ENCODE peak calls at places on chromosomes 6 and 20, in nine cellular contexts. One of them, this sample, is unnamed.

GRCh38 chr6:26483727-26484126 is 16.4 kb upstream of the BTN1A1 start:
- DNase-seq in IMR-90: no peak
- DNase-seq in activated CD8-positive, alpha-beta T cell treated with anti-CD3 and anti-CD28 coated beads for 36 hours: no peak
- DNase-seq in heart right ventricle: no peak
- DNase-seq in activated CD8-positive, alpha-beta memory T cell treated with anti-CD3 and anti-CD28 coated beads for 1 hour: no peak
- DNase-seq in GM12865: no peak
- DNase-seq in psoas muscle: no peak
- DNase-seq in activated CD4-positive, alpha-beta T cell treated with anti-CD3 and anti-CD28 coated beads, Interleukin-2, amount 50 U/mL, for 24 hours: no peak
- DNase-seq in LHCN-M2: no peak
- DNase-seq in this sample: no peak

GRCh38 chr6:31588871-31589650 is 3.0 kb downstream of the LST1 start:
- DNase-seq in activated CD8-positive, alpha-beta T cell treated with anti-CD3 and anti-CD28 coated beads for 36 hours: no peak
- DNase-seq in LHCN-M2: peak
- DNase-seq in GM12865: no peak
- DNase-seq in activated CD8-positive, alpha-beta memory T cell treated with anti-CD3 and anti-CD28 coated beads for 1 hour: no peak
- DNase-seq in psoas muscle: no peak
- DNase-seq in IMR-90: no peak
- DNase-seq in activated CD4-positive, alpha-beta T cell treated with anti-CD3 and anti-CD28 coated beads, Interleukin-2, amount 50 U/mL, for 24 hours: no peak
- DNase-seq in heart right ventricle: no peak
- DNase-seq in this sample: no peak

GRCh38 chr20:64254571-64255360 is 782 bp upstream of the PCMTD2 start:
- DNase-seq in IMR-90: no peak
- DNase-seq in activated CD8-positive, alpha-beta memory T cell treated with anti-CD3 and anti-CD28 coated beads for 1 hour: no peak
- DNase-seq in heart right ventricle: no peak
- DNase-seq in activated CD8-positive, alpha-beta T cell treated with anti-CD3 and anti-CD28 coated beads for 36 hours: no peak
- DNase-seq in activated CD4-positive, alpha-beta T cell treated with anti-CD3 and anti-CD28 coated beads, Interleukin-2, amount 50 U/mL, for 24 hours: no peak
- DNase-seq in psoas muscle: no peak
- DNase-seq in GM12865: peak
- DNase-seq in LHCN-M2: no peak
- DNase-seq in this sample: no peak

GRCh38 chr6:153031335-153031955 is 28.9 kb upstream of the MTRF1L start:
- DNase-seq in activated CD8-positive, alpha-beta T cell treated with anti-CD3 and anti-CD28 coated beads for 36 hours: no peak
- DNase-seq in psoas muscle: no peak
- DNase-seq in activated CD8-positive, alpha-beta memory T cell treated with anti-CD3 and anti-CD28 coated beads for 1 hour: no peak
- DNase-seq in LHCN-M2: no peak
- DNase-seq in heart right ventricle: no peak
- DNase-seq in GM12865: no peak
- DNase-seq in activated CD4-positive, alpha-beta T cell treated with anti-CD3 and anti-CD28 coated beads, Interleukin-2, amount 50 U/mL, for 24 hours: no peak
- DNase-seq in IMR-90: peak
- DNase-seq in this sample: no peak

GRCh38 chr20:63004607-63005211 is 2.1 kb downstream of the BHLHE23 start:
- DNase-seq in activated CD4-positive, alpha-beta T cell treated with anti-CD3 and anti-CD28 coated beads, Interleukin-2, amount 50 U/mL, for 24 hours: no peak
- DNase-seq in IMR-90: no peak
- DNase-seq in psoas muscle: no peak
- DNase-seq in heart right ventricle: no peak
- DNase-seq in activated CD8-positive, alpha-beta memory T cell treated with anti-CD3 and anti-CD28 coated beads for 1 hour: no peak
- DNase-seq in LHCN-M2: no peak
- DNase-seq in GM12865: no peak
- DNase-seq in activated CD8-positive, alpha-beta T cell treated with anti-CD3 and anti-CD28 coated beads for 36 hours: no peak
- DNase-seq in this sample: no peak

GRCh38 chr20:39885975-39886649 is 802.9 kb downstream of the MAFB start:
- DNase-seq in LHCN-M2: peak
- DNase-seq in activated CD8-positive, alpha-beta T cell treated with anti-CD3 and anti-CD28 coated beads for 36 hours: peak
- DNase-seq in psoas muscle: peak
- DNase-seq in GM12865: peak
- DNase-seq in heart right ventricle: peak
- DNase-seq in activated CD4-positive, alpha-beta T cell treated with anti-CD3 and anti-CD28 coated beads, Interleukin-2, amount 50 U/mL, for 24 hours: no peak
- DNase-seq in IMR-90: peak
- DNase-seq in activated CD8-positive, alpha-beta memory T cell treated with anti-CD3 and anti-CD28 coated beads for 1 hour: no peak
- DNase-seq in this sample: peak

GRCh38 chr6:83873869-83874268 is 14.4 kb downstream of the CYB5R4 start:
- DNase-seq in heart right ventricle: no peak
- DNase-seq in psoas muscle: no peak
- DNase-seq in GM12865: no peak
- DNase-seq in LHCN-M2: no peak
- DNase-seq in activated CD4-positive, alpha-beta T cell treated with anti-CD3 and anti-CD28 coated beads, Interleukin-2, amount 50 U/mL, for 24 hours: no peak
- DNase-seq in activated CD8-positive, alpha-beta T cell treated with anti-CD3 and anti-CD28 coated beads for 36 hours: no peak
- DNase-seq in activated CD8-positive, alpha-beta memory T cell treated with anti-CD3 and anti-CD28 coated beads for 1 hour: no peak
- DNase-seq in IMR-90: no peak
- DNase-seq in this sample: no peak

GRCh38 chr6:73519943-73520687 is 717 bp downstream of the EEF1A1 start:
- DNase-seq in heart right ventricle: peak
- DNase-seq in LHCN-M2: peak
- DNase-seq in activated CD8-positive, alpha-beta T cell treated with anti-CD3 and anti-CD28 coated beads for 36 hours: peak
- DNase-seq in activated CD8-positive, alpha-beta memory T cell treated with anti-CD3 and anti-CD28 coated beads for 1 hour: peak
- DNase-seq in GM12865: peak
- DNase-seq in activated CD4-positive, alpha-beta T cell treated with anti-CD3 and anti-CD28 coated beads, Interleukin-2, amount 50 U/mL, for 24 hours: peak
- DNase-seq in psoas muscle: peak
- DNase-seq in IMR-90: peak
- DNase-seq in this sample: peak

GRCh38 chr6:28586273-28586672 is 60.6 kb downstream of the GPX5 start:
- DNase-seq in IMR-90: no peak
- DNase-seq in activated CD8-positive, alpha-beta memory T cell treated with anti-CD3 and anti-CD28 coated beads for 1 hour: no peak
- DNase-seq in GM12865: no peak
- DNase-seq in psoas muscle: no peak
- DNase-seq in activated CD4-positive, alpha-beta T cell treated with anti-CD3 and anti-CD28 coated beads, Interleukin-2, amount 50 U/mL, for 24 hours: no peak
- DNase-seq in activated CD8-positive, alpha-beta T cell treated with anti-CD3 and anti-CD28 coated beads for 36 hours: no peak
- DNase-seq in LHCN-M2: no peak
- DNase-seq in heart right ventricle: no peak
- DNase-seq in this sample: no peak

GRCh38 chr6:91437295-91437694 is 850.4 kb upstream of the MAP3K7 start:
- DNase-seq in heart right ventricle: no peak
- DNase-seq in LHCN-M2: no peak
- DNase-seq in activated CD8-positive, alpha-beta memory T cell treated with anti-CD3 and anti-CD28 coated beads for 1 hour: no peak
- DNase-seq in activated CD8-positive, alpha-beta T cell treated with anti-CD3 and anti-CD28 coated beads for 36 hours: no peak
- DNase-seq in activated CD4-positive, alpha-beta T cell treated with anti-CD3 and anti-CD28 coated beads, Interleukin-2, amount 50 U/mL, for 24 hours: no peak
- DNase-seq in IMR-90: no peak
- DNase-seq in GM12865: no peak
- DNase-seq in psoas muscle: no peak
- DNase-seq in this sample: no peak

GRCh38 chr6:124463271-124463670 is 499.0 kb upstream of the RNF217 start:
- DNase-seq in activated CD8-positive, alpha-beta T cell treated with anti-CD3 and anti-CD28 coated beads for 36 hours: no peak
- DNase-seq in IMR-90: no peak
- DNase-seq in GM12865: no peak
- DNase-seq in activated CD8-positive, alpha-beta memory T cell treated with anti-CD3 and anti-CD28 coated beads for 1 hour: no peak
- DNase-seq in LHCN-M2: no peak
- DNase-seq in activated CD4-positive, alpha-beta T cell treated with anti-CD3 and anti-CD28 coated beads, Interleukin-2, amount 50 U/mL, for 24 hours: no peak
- DNase-seq in psoas muscle: no peak
- DNase-seq in heart right ventricle: no peak
- DNase-seq in this sample: no peak

GRCh38 chr6:4953440-4953839 is 50.4 kb downstream of the RPP40 start:
- DNase-seq in activated CD4-positive, alpha-beta T cell treated with anti-CD3 and anti-CD28 coated beads, Interleukin-2, amount 50 U/mL, for 24 hours: no peak
- DNase-seq in IMR-90: no peak
- DNase-seq in GM12865: no peak
- DNase-seq in heart right ventricle: no peak
- DNase-seq in activated CD8-positive, alpha-beta T cell treated with anti-CD3 and anti-CD28 coated beads for 36 hours: no peak
- DNase-seq in activated CD8-positive, alpha-beta memory T cell treated with anti-CD3 and anti-CD28 coated beads for 1 hour: no peak
- DNase-seq in LHCN-M2: no peak
- DNase-seq in psoas muscle: no peak
- DNase-seq in this sample: no peak

GRCh38 chr6:166905505-166906134 is 50.7 kb downstream of the RNASET2 start:
- DNase-seq in LHCN-M2: no peak
- DNase-seq in activated CD8-positive, alpha-beta T cell treated with anti-CD3 and anti-CD28 coated beads for 36 hours: no peak
- DNase-seq in GM12865: no peak
- DNase-seq in IMR-90: no peak
- DNase-seq in heart right ventricle: no peak
- DNase-seq in activated CD8-positive, alpha-beta memory T cell treated with anti-CD3 and anti-CD28 coated beads for 1 hour: no peak
- DNase-seq in psoas muscle: no peak
- DNase-seq in activated CD4-positive, alpha-beta T cell treated with anti-CD3 and anti-CD28 coated beads, Interleukin-2, amount 50 U/mL, for 24 hours: no peak
- DNase-seq in this sample: no peak

GRCh38 chr6:90343581-90343980 is 46.9 kb upstream of the BACH2 start:
- DNase-seq in heart right ventricle: no peak
- DNase-seq in activated CD8-positive, alpha-beta T cell treated with anti-CD3 and anti-CD28 coated beads for 36 hours: no peak
- DNase-seq in activated CD4-positive, alpha-beta T cell treated with anti-CD3 and anti-CD28 coated beads, Interleukin-2, amount 50 U/mL, for 24 hours: no peak
- DNase-seq in IMR-90: peak
- DNase-seq in psoas muscle: no peak
- DNase-seq in activated CD8-positive, alpha-beta memory T cell treated with anti-CD3 and anti-CD28 coated beads for 1 hour: no peak
- DNase-seq in LHCN-M2: peak
- DNase-seq in GM12865: no peak
- DNase-seq in this sample: no peak

GRCh38 chr6:167300902-167301425 is 9.8 kb downstream of the UNC93A start:
- DNase-seq in activated CD8-positive, alpha-beta memory T cell treated with anti-CD3 and anti-CD28 coated beads for 1 hour: no peak
- DNase-seq in LHCN-M2: no peak
- DNase-seq in IMR-90: no peak
- DNase-seq in GM12865: no peak
- DNase-seq in psoas muscle: no peak
- DNase-seq in heart right ventricle: no peak
- DNase-seq in activated CD4-positive, alpha-beta T cell treated with anti-CD3 and anti-CD28 coated beads, Interleukin-2, amount 50 U/mL, for 24 hours: no peak
- DNase-seq in activated CD8-positive, alpha-beta T cell treated with anti-CD3 and anti-CD28 coated beads for 36 hours: no peak
- DNase-seq in this sample: no peak

GRCh38 chr20:58086763-58087566 is 141.5 kb downstream of the ANKRD60 start:
- DNase-seq in GM12865: peak
- DNase-seq in LHCN-M2: peak
- DNase-seq in activated CD4-positive, alpha-beta T cell treated with anti-CD3 and anti-CD28 coated beads, Interleukin-2, amount 50 U/mL, for 24 hours: no peak
- DNase-seq in heart right ventricle: no peak
- DNase-seq in activated CD8-positive, alpha-beta memory T cell treated with anti-CD3 and anti-CD28 coated beads for 1 hour: no peak
- DNase-seq in psoas muscle: no peak
- DNase-seq in IMR-90: peak
- DNase-seq in activated CD8-positive, alpha-beta T cell treated with anti-CD3 and anti-CD28 coated beads for 36 hours: peak
- DNase-seq in this sample: peak

GRCh38 chr20:6715350-6716063 is 52.0 kb upstream of the BMP2 start:
- DNase-seq in activated CD8-positive, alpha-beta T cell treated with anti-CD3 and anti-CD28 coated beads for 36 hours: no peak
- DNase-seq in activated CD4-positive, alpha-beta T cell treated with anti-CD3 and anti-CD28 coated beads, Interleukin-2, amount 50 U/mL, for 24 hours: no peak
- DNase-seq in heart right ventricle: no peak
- DNase-seq in activated CD8-positive, alpha-beta memory T cell treated with anti-CD3 and anti-CD28 coated beads for 1 hour: no peak
- DNase-seq in GM12865: no peak
- DNase-seq in LHCN-M2: no peak
- DNase-seq in IMR-90: no peak
- DNase-seq in psoas muscle: no peak
- DNase-seq in this sample: no peak

GRCh38 chr20:40687384-40688128 is 1.5 kb downstream of the MAFB start:
- DNase-seq in psoas muscle: peak
- DNase-seq in GM12865: no peak
- DNase-seq in heart right ventricle: peak
- DNase-seq in activated CD8-positive, alpha-beta T cell treated with anti-CD3 and anti-CD28 coated beads for 36 hours: no peak
- DNase-seq in IMR-90: no peak
- DNase-seq in activated CD4-positive, alpha-beta T cell treated with anti-CD3 and anti-CD28 coated beads, Interleukin-2, amount 50 U/mL, for 24 hours: no peak
- DNase-seq in LHCN-M2: no peak
- DNase-seq in activated CD8-positive, alpha-beta memory T cell treated with anti-CD3 and anti-CD28 coated beads for 1 hour: no peak
- DNase-seq in this sample: peak

GRCh38 chr20:33733654-33734576 is 2.1 kb downstream of the ZNF341 start:
- DNase-seq in heart right ventricle: no peak
- DNase-seq in GM12865: peak
- DNase-seq in activated CD4-positive, alpha-beta T cell treated with anti-CD3 and anti-CD28 coated beads, Interleukin-2, amount 50 U/mL, for 24 hours: no peak
- DNase-seq in LHCN-M2: peak
- DNase-seq in psoas muscle: no peak
- DNase-seq in activated CD8-positive, alpha-beta memory T cell treated with anti-CD3 and anti-CD28 coated beads for 1 hour: no peak
- DNase-seq in IMR-90: peak
- DNase-seq in activated CD8-positive, alpha-beta T cell treated with anti-CD3 and anti-CD28 coated beads for 36 hours: no peak
- DNase-seq in this sample: no peak

GRCh38 chr6:143110572-143110971 is 49.9 kb downstream of the AIG1 start:
- DNase-seq in IMR-90: peak
- DNase-seq in activated CD8-positive, alpha-beta memory T cell treated with anti-CD3 and anti-CD28 coated beads for 1 hour: no peak
- DNase-seq in GM12865: no peak
- DNase-seq in heart right ventricle: no peak
- DNase-seq in psoas muscle: no peak
- DNase-seq in LHCN-M2: no peak
- DNase-seq in activated CD8-positive, alpha-beta T cell treated with anti-CD3 and anti-CD28 coated beads for 36 hours: no peak
- DNase-seq in activated CD4-positive, alpha-beta T cell treated with anti-CD3 and anti-CD28 coated beads, Interleukin-2, amount 50 U/mL, for 24 hours: no peak
- DNase-seq in this sample: no peak

GRCh38 chr20:63219866-63220521 is 4.1 kb upstream of the YTHDF1 start:
- DNase-seq in activated CD4-positive, alpha-beta T cell treated with anti-CD3 and anti-CD28 coated beads, Interleukin-2, amount 50 U/mL, for 24 hours: no peak
- DNase-seq in heart right ventricle: no peak
- DNase-seq in activated CD8-positive, alpha-beta T cell treated with anti-CD3 and anti-CD28 coated beads for 36 hours: no peak
- DNase-seq in LHCN-M2: no peak
- DNase-seq in GM12865: no peak
- DNase-seq in activated CD8-positive, alpha-beta memory T cell treated with anti-CD3 and anti-CD28 coated beads for 1 hour: no peak
- DNase-seq in IMR-90: no peak
- DNase-seq in psoas muscle: no peak
- DNase-seq in this sample: no peak

GRCh38 chr20:13338999-13339411 is 117.9 kb downstream of the ISM1 start:
- DNase-seq in activated CD8-positive, alpha-beta memory T cell treated with anti-CD3 and anti-CD28 coated beads for 1 hour: no peak
- DNase-seq in IMR-90: no peak
- DNase-seq in activated CD4-positive, alpha-beta T cell treated with anti-CD3 and anti-CD28 coated beads, Interleukin-2, amount 50 U/mL, for 24 hours: no peak
- DNase-seq in LHCN-M2: no peak
- DNase-seq in psoas muscle: no peak
- DNase-seq in GM12865: no peak
- DNase-seq in heart right ventricle: no peak
- DNase-seq in activated CD8-positive, alpha-beta T cell treated with anti-CD3 and anti-CD28 coated beads for 36 hours: no peak
- DNase-seq in this sample: no peak

GRCh38 chr6:70547313-70547712 is 19.4 kb upstream of the SDHAF4 start:
- DNase-seq in activated CD4-positive, alpha-beta T cell treated with anti-CD3 and anti-CD28 coated beads, Interleukin-2, amount 50 U/mL, for 24 hours: no peak
- DNase-seq in psoas muscle: no peak
- DNase-seq in GM12865: no peak
- DNase-seq in activated CD8-positive, alpha-beta memory T cell treated with anti-CD3 and anti-CD28 coated beads for 1 hour: no peak
- DNase-seq in LHCN-M2: peak
- DNase-seq in activated CD8-positive, alpha-beta T cell treated with anti-CD3 and anti-CD28 coated beads for 36 hours: no peak
- DNase-seq in IMR-90: peak
- DNase-seq in heart right ventricle: no peak
- DNase-seq in this sample: no peak

GRCh38 chr6:32879691-32880090 is 25.7 kb downstream of the PSMB9 start:
- DNase-seq in LHCN-M2: no peak
- DNase-seq in GM12865: no peak
- DNase-seq in psoas muscle: peak
- DNase-seq in activated CD8-positive, alpha-beta T cell treated with anti-CD3 and anti-CD28 coated beads for 36 hours: no peak
- DNase-seq in activated CD8-positive, alpha-beta memory T cell treated with anti-CD3 and anti-CD28 coated beads for 1 hour: no peak
- DNase-seq in heart right ventricle: no peak
- DNase-seq in IMR-90: no peak
- DNase-seq in activated CD4-positive, alpha-beta T cell treated with anti-CD3 and anti-CD28 coated beads, Interleukin-2, amount 50 U/mL, for 24 hours: no peak
- DNase-seq in this sample: no peak

GRCh38 chr6:169725270-169726048 is 1.2 kb upstream of the PHF10 start:
- DNase-seq in activated CD8-positive, alpha-beta T cell treated with anti-CD3 and anti-CD28 coated beads for 36 hours: peak
- DNase-seq in LHCN-M2: peak
- DNase-seq in activated CD4-positive, alpha-beta T cell treated with anti-CD3 and anti-CD28 coated beads, Interleukin-2, amount 50 U/mL, for 24 hours: no peak
- DNase-seq in heart right ventricle: peak
- DNase-seq in IMR-90: peak
- DNase-seq in activated CD8-positive, alpha-beta memory T cell treated with anti-CD3 and anti-CD28 coated beads for 1 hour: no peak
- DNase-seq in psoas muscle: peak
- DNase-seq in GM12865: peak
- DNase-seq in this sample: peak

GRCh38 chr6:73929421-73929820 is 233.4 kb downstream of the CD109 start:
- DNase-seq in LHCN-M2: no peak
- DNase-seq in activated CD8-positive, alpha-beta memory T cell treated with anti-CD3 and anti-CD28 coated beads for 1 hour: no peak
- DNase-seq in heart right ventricle: no peak
- DNase-seq in IMR-90: peak
- DNase-seq in psoas muscle: no peak
- DNase-seq in activated CD4-positive, alpha-beta T cell treated with anti-CD3 and anti-CD28 coated beads, Interleukin-2, amount 50 U/mL, for 24 hours: no peak
- DNase-seq in GM12865: no peak
- DNase-seq in activated CD8-positive, alpha-beta T cell treated with anti-CD3 and anti-CD28 coated beads for 36 hours: no peak
- DNase-seq in this sample: no peak

GRCh38 chr20:38407321-38407720 is 27.8 kb downstream of the SNHG17 start:
- DNase-seq in heart right ventricle: peak
- DNase-seq in LHCN-M2: no peak
- DNase-seq in activated CD8-positive, alpha-beta memory T cell treated with anti-CD3 and anti-CD28 coated beads for 1 hour: no peak
- DNase-seq in GM12865: no peak
- DNase-seq in activated CD4-positive, alpha-beta T cell treated with anti-CD3 and anti-CD28 coated beads, Interleukin-2, amount 50 U/mL, for 24 hours: no peak
- DNase-seq in activated CD8-positive, alpha-beta T cell treated with anti-CD3 and anti-CD28 coated beads for 36 hours: no peak
- DNase-seq in IMR-90: no peak
- DNase-seq in psoas muscle: no peak
- DNase-seq in this sample: no peak

GRCh38 chr6:140817176-140817575 is 1315.5 kb upstream of the GJE1 start:
- DNase-seq in GM12865: no peak
- DNase-seq in activated CD4-positive, alpha-beta T cell treated with anti-CD3 and anti-CD28 coated beads, Interleukin-2, amount 50 U/mL, for 24 hours: no peak
- DNase-seq in psoas muscle: no peak
- DNase-seq in activated CD8-positive, alpha-beta memory T cell treated with anti-CD3 and anti-CD28 coated beads for 1 hour: no peak
- DNase-seq in IMR-90: no peak
- DNase-seq in activated CD8-positive, alpha-beta T cell treated with anti-CD3 and anti-CD28 coated beads for 36 hours: no peak
- DNase-seq in heart right ventricle: no peak
- DNase-seq in LHCN-M2: no peak
- DNase-seq in this sample: no peak

GRCh38 chr20:6744805-6745204 is 22.7 kb upstream of the BMP2 start:
- DNase-seq in GM12865: no peak
- DNase-seq in heart right ventricle: no peak
- DNase-seq in activated CD8-positive, alpha-beta T cell treated with anti-CD3 and anti-CD28 coated beads for 36 hours: no peak
- DNase-seq in psoas muscle: no peak
- DNase-seq in IMR-90: no peak
- DNase-seq in activated CD4-positive, alpha-beta T cell treated with anti-CD3 and anti-CD28 coated beads, Interleukin-2, amount 50 U/mL, for 24 hours: no peak
- DNase-seq in activated CD8-positive, alpha-beta memory T cell treated with anti-CD3 and anti-CD28 coated beads for 1 hour: no peak
- DNase-seq in LHCN-M2: no peak
- DNase-seq in this sample: no peak

GRCh38 chr6:33632603-33633039 is 11.5 kb downstream of the ITPR3 start:
- DNase-seq in LHCN-M2: peak
- DNase-seq in IMR-90: no peak
- DNase-seq in GM12865: peak
- DNase-seq in psoas muscle: peak
- DNase-seq in activated CD8-positive, alpha-beta memory T cell treated with anti-CD3 and anti-CD28 coated beads for 1 hour: peak
- DNase-seq in activated CD8-positive, alpha-beta T cell treated with anti-CD3 and anti-CD28 coated beads for 36 hours: peak
- DNase-seq in heart right ventricle: peak
- DNase-seq in activated CD4-positive, alpha-beta T cell treated with anti-CD3 and anti-CD28 coated beads, Interleukin-2, amount 50 U/mL, for 24 hours: peak
- DNase-seq in this sample: peak

GRCh38 chr6:20952605-20953004 is 418.3 kb downstream of the CDKAL1 start:
- DNase-seq in activated CD4-positive, alpha-beta T cell treated with anti-CD3 and anti-CD28 coated beads, Interleukin-2, amount 50 U/mL, for 24 hours: no peak
- DNase-seq in activated CD8-positive, alpha-beta T cell treated with anti-CD3 and anti-CD28 coated beads for 36 hours: no peak
- DNase-seq in GM12865: no peak
- DNase-seq in IMR-90: peak
- DNase-seq in heart right ventricle: no peak
- DNase-seq in activated CD8-positive, alpha-beta memory T cell treated with anti-CD3 and anti-CD28 coated beads for 1 hour: no peak
- DNase-seq in psoas muscle: no peak
- DNase-seq in LHCN-M2: peak
- DNase-seq in this sample: no peak